ENCODE peak calls at places on chromosome 22, in six cellular contexts. T, S, Q, A, O and N are unnamed samples.

GRCh38 chr22:34055525-34056200 is 135.4 kb upstream of the LARGE1 start:
- DNase-seq in S (peak), O (no peak), Q (peak), A (no peak), T (no peak), N (no peak)

GRCh38 chr22:29243874-29244446 is 23.8 kb downstream of the RHBDD3 start:
- DNase-seq in A (no peak), Q (no peak), O (no peak), S (no peak), T (peak), N (no peak)

GRCh38 chr22:45448431-45448830 is 34.9 kb downstream of the RIBC2 start:
- DNase-seq in T (no peak), O (no peak), A (no peak), Q (no peak), S (no peak), N (no peak)

GRCh38 chr22:26852176-26852575 is 194.8 kb downstream of the MIAT start:
- DNase-seq in T (no peak), A (no peak), S (peak), O (no peak), Q (no peak), N (no peak)

GRCh38 chr22:28029201-28029948 is 110.3 kb upstream of the PITPNB start:
- DNase-seq in T (peak), O (peak), S (no peak), A (peak), Q (no peak), N (no peak)

GRCh38 chr22:25208743-25209505 is 9.3 kb downstream of the CRYBB3 start:
- DNase-seq in T (no peak), S (no peak), O (no peak), Q (no peak), A (no peak), N (no peak)

GRCh38 chr22:30396871-30397655 is at the start of gene SEC14L2:
- DNase-seq in A (peak), Q (no peak), S (peak), T (no peak), O (no peak), N (peak)

GRCh38 chr22:45473626-45474237 is 29.0 kb upstream of the FBLN1 start:
- DNase-seq in O (no peak), T (peak), Q (no peak), S (no peak), A (peak), N (peak)

GRCh38 chr22:45976351-45977002 is 485 bp downstream of the WNT7B start:
- DNase-seq in T (no peak), A (no peak), Q (no peak), O (no peak), S (peak), N (no peak)

GRCh38 chr22:17769716-17770082 is 4.6 kb downstream of the BID start:
- DNase-seq in A (no peak), S (no peak), Q (no peak), T (peak), O (no peak), N (no peak)

GRCh38 chr22:36355362-36355761 is 32.4 kb downstream of the MYH9 start:
- DNase-seq in O (no peak), A (no peak), T (no peak), Q (no peak), S (no peak), N (peak)
- H3K4me3 ChIP-seq in O (no peak), A (no peak), T (no peak), Q (peak), S (no peak), N (no peak)

DNA sequence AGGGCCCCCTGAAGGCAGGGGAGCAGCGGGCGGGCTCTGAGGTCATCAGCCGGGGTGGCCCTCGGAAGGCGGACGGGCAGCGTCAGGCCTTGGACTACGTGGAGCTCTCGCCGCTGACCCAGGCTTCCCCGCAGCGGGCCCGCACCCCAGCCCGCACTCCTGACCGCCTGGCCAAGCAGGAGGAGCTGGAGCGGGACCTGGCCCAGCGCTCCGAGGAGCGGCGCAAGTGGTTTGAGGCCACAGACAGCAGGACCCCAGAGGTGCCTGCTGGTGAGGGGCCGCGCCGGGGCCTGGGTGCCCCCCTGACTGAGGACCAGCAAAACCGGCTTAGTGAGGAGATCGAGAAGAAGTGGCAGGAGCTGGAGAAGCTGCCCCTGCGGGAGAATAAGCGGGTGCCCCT is 50.1 kb upstream of the GCAT start:
- DNase-seq in T (no peak), O (no peak), S (no peak), Q (no peak), A (no peak), N (no peak)
- TF ChIP-seq CTCF in T (no peak), O (no peak), S (no peak), Q (no peak), A (no peak), N (no peak)

GRCh38 chr22:20268289-20268349 is at the start of gene RTN4R:
- DNase-seq in O (no peak), T (no peak), S (no peak), A (no peak), Q (no peak), N (no peak)

GRCh38 chr22:20271114-20271994 is 3.2 kb upstream of the RTN4R start:
- DNase-seq in A (no peak), Q (no peak), S (no peak), T (no peak), O (no peak), N (no peak)

GRCh38 chr22:20267441-20268288 is 453 bp downstream of the RTN4R start:
- DNase-seq in A (no peak), T (no peak), S (peak), O (no peak), Q (no peak), N (no peak)

GRCh38 chr22:20264614-20265452 is 3.3 kb downstream of the RTN4R start:
- DNase-seq in Q (no peak), A (no peak), O (no peak), T (no peak), S (no peak), N (no peak)

GRCh38 chr22:20268350-20269012 is 363 bp upstream of the RTN4R start:
- DNase-seq in S (peak), T (peak), A (no peak), O (no peak), Q (peak), N (peak)
- H3K4me3 ChIP-seq in S (peak), T (peak), A (no peak), O (no peak), Q (peak), N (no peak)

GRCh38 chr22:22787151-22787550 is 100.5 kb upstream of the IGLL5 start:
- DNase-seq in Q (no peak), A (no peak), T (no peak), O (no peak), S (no peak), N (no peak)
- TF ChIP-seq CTCF in Q (no peak), A (no peak), T (no peak), O (no peak), S (no peak), N (no peak)

DNA sequence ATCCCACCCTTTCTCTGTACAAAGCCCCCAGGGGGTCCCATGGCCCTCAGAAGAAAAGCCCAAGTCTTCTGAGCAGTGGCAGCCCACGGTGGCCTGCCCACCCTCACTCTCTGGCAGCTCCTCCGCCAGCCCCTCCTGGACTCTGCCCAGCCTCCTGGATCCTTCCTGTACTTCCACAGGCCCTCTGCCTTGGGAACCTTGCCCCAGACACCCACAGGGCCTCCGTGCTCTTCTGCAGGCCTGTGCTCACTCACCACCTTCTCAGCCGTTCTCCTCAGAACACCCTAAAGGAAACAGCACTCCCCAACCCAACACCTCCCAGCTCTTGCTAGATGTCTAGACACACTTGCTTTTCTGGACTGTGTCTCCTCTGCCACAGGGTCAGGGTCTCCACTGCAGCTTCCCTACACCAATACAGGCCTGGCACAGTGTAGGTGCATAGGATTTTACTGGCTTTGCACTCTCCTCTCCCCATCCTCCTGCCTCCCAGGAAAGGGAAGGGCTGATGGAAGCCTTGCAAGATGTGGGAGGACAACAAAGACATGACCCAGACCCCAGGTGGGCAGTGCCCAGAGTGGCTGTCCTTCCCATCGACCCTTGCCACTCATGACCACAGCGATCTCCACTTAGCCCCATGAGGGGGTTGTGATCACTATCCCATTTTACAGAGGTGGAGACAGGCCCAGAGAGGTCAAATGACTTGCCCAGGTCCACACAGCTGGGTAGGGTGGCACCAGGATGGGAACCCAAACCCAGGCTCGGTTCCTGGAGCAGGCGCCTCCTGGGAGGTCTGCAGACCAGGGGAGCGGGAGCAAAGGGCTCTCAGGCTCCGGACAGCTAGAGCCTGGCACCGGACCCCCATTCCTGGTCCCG is 2.0 kb downstream of the SCARF2 start:
- DNase-seq in T (peak), Q (no peak), O (no peak), A (no peak), S (no peak), N (no peak)
- H3K4me3 ChIP-seq in T (peak), Q (no peak), O (peak), A (peak), S (peak), N (peak)

DNA sequence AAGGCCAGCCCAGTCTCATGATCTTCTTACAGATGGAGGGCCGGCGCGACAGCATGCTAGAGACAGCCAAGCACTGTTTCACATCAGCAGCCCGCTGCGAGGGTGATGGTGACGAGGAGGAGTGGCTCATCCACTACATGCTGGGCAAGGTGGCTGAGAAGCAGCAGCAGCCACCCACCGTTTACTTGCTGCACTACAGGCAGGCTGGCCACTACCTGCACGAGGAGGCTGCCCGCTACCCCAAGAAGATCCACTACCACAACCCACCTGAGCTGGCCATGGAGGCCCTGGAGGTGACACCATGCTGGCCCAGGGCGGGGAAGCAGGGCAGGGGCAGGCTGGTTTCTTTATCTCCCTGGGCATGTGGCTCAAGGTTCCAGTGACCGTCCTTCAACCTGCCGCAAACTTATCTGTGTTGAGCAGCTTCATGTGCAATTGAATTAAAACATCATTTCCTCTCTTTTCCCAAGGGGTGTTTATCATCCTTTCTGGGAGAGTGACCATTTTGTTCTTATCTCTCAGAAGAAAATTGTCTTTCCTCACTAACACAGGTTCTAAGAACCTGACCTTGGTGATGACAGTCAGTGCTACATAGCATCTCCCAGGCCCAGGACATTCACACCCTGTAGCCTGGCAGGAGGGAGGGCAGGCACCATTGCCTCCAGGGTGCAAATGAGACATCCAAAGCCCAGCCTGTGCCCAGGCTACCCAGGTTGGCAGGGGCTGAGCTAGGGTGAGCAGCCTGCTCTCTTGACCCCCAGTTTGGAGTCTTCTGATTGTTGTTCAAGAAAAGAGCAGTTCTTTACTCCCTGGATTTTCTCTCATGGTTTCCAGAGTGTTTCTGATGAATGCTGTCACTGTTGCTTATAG is 80.7 kb downstream of the CABIN1 start:
- DNase-seq in O (no peak), Q (no peak), A (no peak), T (peak), S (peak), N (no peak)
- TF ChIP-seq CTCF in O (no peak), Q (no peak), A (no peak), T (no peak), S (no peak), N (no peak)

GRCh38 chr22:43861529-43861928 is 784 bp downstream of the SULT4A1 start:
- DNase-seq in T (peak), O (no peak), Q (no peak), S (no peak), A (no peak), N (peak)

GRCh38 chr22:43862074-43862881 is at the start of gene SULT4A1:
- DNase-seq in Q (no peak), A (no peak), O (no peak), T (peak), S (peak), N (peak)

GRCh38 chr22:43860126-43860525 is 2.2 kb downstream of the SULT4A1 start:
- DNase-seq in T (peak), Q (no peak), A (no peak), O (no peak), S (no peak), N (no peak)

GRCh38 chr22:43860831-43861230 is 1.5 kb downstream of the SULT4A1 start:
- DNase-seq in S (no peak), Q (no peak), A (no peak), O (no peak), T (peak), N (no peak)

DNA sequence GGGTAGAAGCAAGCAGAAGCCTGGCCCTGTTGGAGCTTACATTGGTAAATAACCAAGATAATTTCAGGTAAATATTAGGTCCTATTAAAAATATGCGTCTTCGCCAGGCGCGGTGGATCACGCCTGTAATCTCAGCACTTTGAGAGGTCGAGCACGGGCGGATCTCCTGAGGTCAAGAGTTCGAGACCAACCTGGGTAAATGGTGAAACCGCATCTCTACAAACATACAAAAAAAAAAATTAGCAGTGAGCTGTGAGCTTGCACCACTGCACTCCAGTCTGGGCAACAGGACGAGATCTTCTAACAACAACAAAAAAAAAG is 529 bp upstream of the SULT4A1 start:
- DNase-seq in Q (no peak), A (no peak), T (no peak), S (no peak), O (no peak), N (no peak)
- H3K4me3 ChIP-seq in Q (no peak), A (no peak), T (no peak), S (peak), O (no peak), N (peak)

DNA sequence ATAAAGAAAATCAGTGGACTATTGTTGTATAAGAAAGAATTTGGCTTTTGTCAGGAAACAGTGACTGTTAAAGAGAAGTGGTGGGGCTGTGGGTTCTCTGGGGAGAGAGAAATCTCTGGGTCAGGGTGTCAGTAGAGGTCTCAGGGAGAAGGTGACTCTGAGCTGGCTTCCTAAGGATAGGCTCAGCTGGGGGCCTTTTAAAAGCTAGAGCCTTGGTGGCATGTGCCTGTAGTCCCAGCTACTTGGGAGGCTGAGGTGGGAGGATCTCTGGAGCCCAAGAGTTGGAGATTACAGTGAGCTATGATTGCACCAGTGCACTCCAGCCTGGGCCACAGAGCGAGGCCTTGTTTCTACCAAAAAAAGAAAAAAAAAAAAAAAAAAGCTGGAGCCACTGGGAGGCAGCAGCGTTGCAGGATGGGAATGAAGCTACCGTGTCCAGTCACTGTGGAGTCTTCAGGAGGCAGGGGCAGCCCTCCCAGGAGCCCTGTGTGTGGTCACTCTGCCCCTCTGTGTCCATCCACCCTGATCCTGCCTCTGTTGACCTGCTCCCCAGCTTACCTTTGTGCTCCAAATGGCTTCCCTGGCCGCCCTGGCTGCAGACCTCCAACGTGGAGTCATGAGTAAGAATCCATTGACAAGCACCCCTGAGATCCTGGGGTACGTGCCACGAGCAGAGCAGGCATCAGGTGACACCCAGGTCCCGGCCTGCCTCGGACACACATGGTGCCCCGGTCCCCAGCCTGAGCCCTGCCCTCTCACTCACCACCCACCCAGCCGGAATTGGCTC is 5.4 kb upstream of the MIF start:
- DNase-seq in O (peak), A (peak), T (no peak), Q (no peak), S (no peak), N (peak)
- TF ChIP-seq CTCF in O (peak), A (no peak), T (no peak), Q (peak), S (peak), N (peak)

DNA sequence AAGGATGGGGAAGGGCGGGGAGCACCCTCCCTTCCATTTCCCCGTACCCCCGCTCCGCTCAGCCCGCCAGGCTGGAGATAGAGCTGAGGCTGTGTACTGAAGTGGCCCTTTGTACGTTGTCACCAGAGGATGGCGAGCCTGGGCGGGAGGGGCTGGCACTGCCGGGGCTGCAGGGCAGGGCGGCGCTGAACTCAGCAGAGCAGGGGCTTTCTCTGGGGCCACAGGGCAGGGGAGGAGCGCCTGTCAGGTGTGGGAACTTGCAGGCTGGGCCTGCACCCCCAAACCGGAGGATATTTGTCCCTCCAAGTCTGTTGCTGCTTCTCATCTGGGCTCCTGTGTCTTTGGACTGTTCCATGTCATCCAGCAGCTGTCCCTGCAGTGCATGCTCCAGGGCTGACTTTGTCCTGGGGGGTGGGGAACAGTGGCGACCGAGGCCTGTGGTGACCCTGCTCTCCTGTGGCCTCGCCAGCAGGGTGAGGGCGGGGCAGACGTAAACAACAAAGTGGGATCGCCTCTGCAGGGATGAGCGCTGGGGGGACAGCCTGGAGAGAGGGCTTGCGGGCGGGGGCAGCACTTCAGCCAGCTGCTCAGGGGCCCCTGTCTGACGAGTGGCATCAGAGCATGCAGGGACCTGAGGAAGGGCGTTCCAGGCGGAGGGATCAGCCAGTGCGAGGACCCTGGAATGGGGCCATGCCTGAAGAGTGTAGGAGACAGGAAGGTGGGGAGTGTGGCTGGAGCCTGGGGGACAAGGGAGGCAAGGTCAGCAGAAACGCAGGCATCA is 13.1 kb downstream of the MGAT3 start:
- DNase-seq in A (no peak), T (no peak), Q (no peak), S (peak), O (no peak), N (no peak)
- H3K4me3 ChIP-seq in A (no peak), T (no peak), Q (no peak), S (no peak), O (no peak), N (no peak)